ENCODE peak calls at places on chromosome 3, in eight cellular contexts. Z, L, U, P, R, D, T and G are unnamed samples.

GRCh38 chr3:108662141-108662738 is 72.7 kb downstream of the DZIP3 start:
- DNase-seq in Z (peak), L (no peak), U (peak), P (no peak), R (peak), D (peak), T (peak), G (peak)

GRCh38 chr3:9770276-9770812 is 597 bp upstream of the CAMK1 start:
- DNase-seq in Z (no peak), L (no peak), U (peak), P (peak), R (no peak), D (peak), T (peak), G (no peak)

GRCh38 chr3:32709346-32709745 is 24.4 kb downstream of the CNOT10 start:
- DNase-seq in Z (no peak), L (no peak), U (no peak), P (no peak), R (no peak), D (no peak), T (no peak), G (no peak)

GRCh38 chr3:194675081-194675640 is 3.2 kb upstream of the LSG1 start:
- DNase-seq in Z (no peak), L (no peak), U (no peak), P (no peak), R (no peak), D (no peak), T (no peak), G (no peak)

GRCh38 chr3:126399348-126399730 is 4.6 kb downstream of the CFAP100 start:
- DNase-seq in Z (no peak), L (no peak), U (no peak), P (no peak), R (peak), D (no peak), T (no peak), G (peak)

GRCh38 chr3:194675680-194676079 is 3.7 kb upstream of the LSG1 start:
- DNase-seq in Z (no peak), L (no peak), U (no peak), P (no peak), R (no peak), D (no peak), T (no peak), G (no peak)

GRCh38 chr3:151379083-151379734 is 5.3 kb downstream of the P2RY12 start:
- DNase-seq in Z (peak), L (peak), U (peak), P (no peak), R (peak), D (peak), T (no peak), G (no peak)

GRCh38 chr3:133522036-133522435 is 51.5 kb upstream of the CDV3 start:
- DNase-seq in Z (no peak), L (no peak), U (no peak), P (no peak), R (no peak), D (no peak), T (no peak), G (no peak)

GRCh38 chr3:187777331-187778046 is 32.2 kb upstream of the BCL6 start:
- DNase-seq in Z (peak), L (no peak), U (peak), P (no peak), R (peak), D (no peak), T (no peak), G (no peak)

GRCh38 chr3:66665021-66665695 is 164.3 kb upstream of the LRIG1 start:
- DNase-seq in Z (no peak), L (no peak), U (no peak), P (no peak), R (no peak), D (no peak), T (no peak), G (no peak)

GRCh38 chr3:6179761-6180160 is 681.2 kb upstream of the GRM7 start:
- DNase-seq in Z (no peak), L (no peak), U (no peak), P (no peak), R (no peak), D (no peak), T (no peak), G (no peak)

GRCh38 chr3:126039870-126040269 is 44.1 kb downstream of the SLC41A3 start:
- DNase-seq in Z (no peak), L (no peak), U (no peak), P (no peak), R (no peak), D (no peak), T (no peak), G (no peak)

GRCh38 chr3:163071684-163072083 is 1575.1 kb downstream of the OTOL1 start:
- DNase-seq in Z (peak), L (no peak), U (no peak), P (no peak), R (no peak), D (peak), T (no peak), G (no peak)

GRCh38 chr3:105277656-105278055 is 89.1 kb upstream of the ALCAM start:
- DNase-seq in Z (peak), L (no peak), U (peak), P (no peak), R (no peak), D (peak), T (no peak), G (no peak)

GRCh38 chr3:36494461-36495109 is 114.3 kb downstream of the STAC start:
- DNase-seq in Z (peak), L (no peak), U (no peak), P (no peak), R (peak), D (peak), T (no peak), G (no peak)